ENCODE peak calls at places on chromosomes 11 and 22, in four cellular contexts. X, E, V and H are unnamed samples.
A peak's percentile ranks its signal among the peaks of the same experiment; 100 is the strongest.

GRCh38 chr11:6259638-6260019 is at the start of gene CCKBR:
- DNase-seq in X (peak; percentile 81), E (no peak), V (no peak), H (no peak)

GRCh38 chr11:58905141-58905715 is 34.1 kb upstream of the GLYATL1 start:
- DNase-seq in X (no peak), E (no peak), V (peak; percentile 54), H (no peak)

GRCh38 chr11:19553683-19554333 is 158.8 kb upstream of the NAV2 start:
- DNase-seq in X (peak; percentile 89), E (peak; percentile 75), V (peak; percentile 88), H (peak; percentile 13)

GRCh38 chr11:130103296-130103814 is 33.7 kb downstream of the APLP2 start:
- DNase-seq in X (no peak), E (no peak), V (no peak), H (peak; percentile 99)

GRCh38 chr22:40334899-40335298 is 11.4 kb upstream of the ADSL start:
- DNase-seq in X (no peak), E (no peak), V (no peak), H (no peak)

GRCh38 chr11:102708654-102709053 is 3.1 kb upstream of the MMP27 start:
- DNase-seq in X (no peak), E (no peak), V (no peak), H (no peak)

GRCh38 chr11:120339394-120339890 is 3.2 kb downstream of the ARHGEF12 start:
- DNase-seq in X (peak; percentile 40), E (no peak), V (no peak), H (no peak)

GRCh38 chr11:59263225-59263894 is 50.6 kb upstream of the MPEG1 start:
- DNase-seq in X (peak; percentile 63), E (no peak), V (no peak), H (no peak)

GRCh38 chr11:119671048-119671447 is 58.0 kb downstream of the NECTIN1 start:
- DNase-seq in X (peak; percentile 48), E (no peak), V (peak; percentile 87), H (peak; percentile 11)

GRCh38 chr22:20027966-20028854 is 7.3 kb downstream of the TANGO2 start:
- DNase-seq in X (no peak), E (no peak), V (peak; percentile 30), H (no peak)

GRCh38 chr11:62664405-62665074 is 470 bp downstream of the C11orf98 start:
- DNase-seq in X (peak; percentile 55), E (peak; percentile 71), V (peak; percentile 75), H (no peak)

GRCh38 chr11:58628446-58628845 is 6.0 kb downstream of the CNTF start:
- DNase-seq in X (no peak), E (no peak), V (no peak), H (no peak)

GRCh38 chr11:72700026-72700610 is 25.9 kb upstream of the PDE2A start:
- DNase-seq in X (no peak), E (no peak), V (no peak), H (no peak)
- TF ChIP-seq CTCF in X (no peak), E (no peak), V (no peak), H (no peak)

DNA sequence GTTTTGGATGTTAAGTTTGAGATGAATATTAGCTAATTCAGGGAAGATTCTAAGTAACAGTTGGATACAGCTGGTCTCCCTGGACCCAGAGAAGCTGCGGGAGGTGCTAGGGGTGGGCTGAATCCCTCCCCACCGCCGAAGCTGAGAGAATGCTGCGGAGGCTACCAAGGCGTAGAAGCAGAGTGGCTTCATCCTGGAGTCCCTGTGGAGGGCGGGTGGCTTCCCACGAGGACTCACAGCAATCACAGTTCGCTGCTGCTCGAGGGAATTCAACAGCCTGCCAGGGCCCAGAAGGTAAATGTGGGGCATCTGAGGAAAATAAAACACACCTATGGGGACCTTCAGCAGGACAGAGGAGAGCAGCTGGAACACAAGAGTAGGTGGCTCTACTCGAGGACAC is 11.1 kb upstream of the B3GAT1 start:
- DNase-seq in X (no peak), E (no peak), V (no peak), H (no peak)
- TF ChIP-seq CTCF in X (no peak), E (no peak), V (no peak), H (no peak)

GRCh38 chr11:27716216-27716615 is 16.0 kb upstream of the BDNF start:
- DNase-seq in X (no peak), E (no peak), V (no peak), H (no peak)

GRCh38 chr11:27717801-27718229 is 17.6 kb upstream of the BDNF start:
- DNase-seq in X (no peak), E (no peak), V (no peak), H (no peak)

GRCh38 chr11:27716850-27717249 is 16.6 kb upstream of the BDNF start:
- DNase-seq in X (no peak), E (no peak), V (no peak), H (peak; percentile 63)

GRCh38 chr11:27718346-27718852 is 18.1 kb upstream of the BDNF start:
- DNase-seq in X (no peak), E (no peak), V (no peak), H (peak; percentile 94)

GRCh38 chr11:27717377-27717776 is 17.1 kb upstream of the BDNF start:
- DNase-seq in X (no peak), E (no peak), V (no peak), H (no peak)
- TF ChIP-seq CTCF in X (no peak), E (no peak), V (peak; percentile 8), H (peak; percentile 43)

GRCh38 chr11:111920908-111921307 is 2.2 kb downstream of the C11orf52 start:
- DNase-seq in X (no peak), E (no peak), V (no peak), H (no peak)
- TF ChIP-seq CTCF in X (no peak), E (no peak), V (no peak), H (no peak)

GRCh38 chr11:77468527-77468926 is 5.4 kb downstream of the PAK1 start:
- DNase-seq in X (no peak), E (no peak), V (no peak), H (no peak)
- TF ChIP-seq CTCF in X (no peak), E (no peak), V (no peak), H (no peak)

GRCh38 chr11:118634435-118635236 is 27.2 kb downstream of the PHLDB1 start:
- DNase-seq in X (peak; percentile 90), E (no peak), V (peak; percentile 90), H (no peak)
- TF ChIP-seq CTCF in X (no peak), E (no peak), V (peak; percentile 26), H (no peak)

GRCh38 chr22:28442264-28442950 is 237.2 kb downstream of the TTC28 start:
- DNase-seq in X (peak; percentile 85), E (peak; percentile 86), V (peak; percentile 87), H (no peak)
- TF ChIP-seq CTCF in X (no peak), E (peak; percentile 89), V (peak; percentile 67), H (peak; percentile 80)

GRCh38 chr11:70897429-70897828 is 354.9 kb downstream of the SHANK2 start:
- DNase-seq in X (no peak), E (no peak), V (no peak), H (no peak)

GRCh38 chr11:70892889-70893288 is 359.5 kb downstream of the SHANK2 start:
- DNase-seq in X (no peak), E (no peak), V (no peak), H (no peak)

GRCh38 chr11:70891844-70892380 is 360.5 kb downstream of the SHANK2 start:
- DNase-seq in X (no peak), E (no peak), V (no peak), H (no peak)

GRCh38 chr11:70894566-70894965 is 357.8 kb downstream of the SHANK2 start:
- DNase-seq in X (no peak), E (no peak), V (no peak), H (no peak)

GRCh38 chr11:70895061-70895670 is 357.2 kb downstream of the SHANK2 start:
- DNase-seq in X (no peak), E (no peak), V (no peak), H (no peak)
- TF ChIP-seq CTCF in X (no peak), E (no peak), V (no peak), H (no peak)